ENCODE peak calls at places on chromosome 12, in nine cellular contexts. One of them, this sample, is unnamed.

GRCh38 chr12:40016960-40017359 is 88.9 kb downstream of the SLC2A13 start:
- DNase-seq in neural crest cell: no peak
- DNase-seq in stomach: no peak
- DNase-seq in prostate gland: no peak
- DNase-seq in breast epithelium: no peak
- DNase-seq in WERI-Rb-1: no peak
- DNase-seq in astrocyte of the spinal cord: peak; percentile 43
- DNase-seq in Calu3: peak; percentile 15
- DNase-seq in PC-3: peak; percentile 62
- DNase-seq in this sample: peak; percentile 76

GRCh38 chr12:112479413-112479812 is 60.7 kb downstream of the PTPN11 start:
- DNase-seq in neural crest cell: no peak
- DNase-seq in stomach: no peak
- DNase-seq in prostate gland: no peak
- DNase-seq in breast epithelium: no peak
- DNase-seq in WERI-Rb-1: no peak
- DNase-seq in astrocyte of the spinal cord: no peak
- DNase-seq in Calu3: no peak
- DNase-seq in PC-3: no peak
- DNase-seq in this sample: no peak

GRCh38 chr12:103928736-103929050 is 1.5 kb upstream of the HSP90B1 start:
- DNase-seq in neural crest cell: no peak
- DNase-seq in stomach: peak; percentile 33
- DNase-seq in prostate gland: no peak
- DNase-seq in breast epithelium: no peak
- DNase-seq in WERI-Rb-1: no peak
- DNase-seq in astrocyte of the spinal cord: no peak
- DNase-seq in Calu3: no peak
- DNase-seq in PC-3: no peak
- DNase-seq in this sample: no peak

GRCh38 chr12:5078423-5078822 is 34.7 kb downstream of the KCNA5 start:
- DNase-seq in neural crest cell: no peak
- DNase-seq in stomach: no peak
- DNase-seq in prostate gland: no peak
- DNase-seq in breast epithelium: no peak
- DNase-seq in WERI-Rb-1: no peak
- DNase-seq in astrocyte of the spinal cord: no peak
- DNase-seq in Calu3: no peak
- DNase-seq in PC-3: no peak
- DNase-seq in this sample: no peak

GRCh38 chr12:109729837-109730200 is 16.2 kb downstream of the FAM222A start:
- DNase-seq in neural crest cell: no peak
- DNase-seq in stomach: no peak
- DNase-seq in prostate gland: no peak
- DNase-seq in breast epithelium: no peak
- DNase-seq in WERI-Rb-1: no peak
- DNase-seq in astrocyte of the spinal cord: no peak
- DNase-seq in Calu3: no peak
- DNase-seq in PC-3: no peak
- DNase-seq in this sample: no peak

GRCh38 chr12:47270782-47271664 is 191.3 kb upstream of the AMIGO2 start:
- DNase-seq in neural crest cell: no peak
- DNase-seq in stomach: no peak
- DNase-seq in prostate gland: no peak
- DNase-seq in breast epithelium: peak; percentile 53
- DNase-seq in WERI-Rb-1: no peak
- DNase-seq in astrocyte of the spinal cord: peak; percentile 91
- DNase-seq in Calu3: peak; percentile 53
- DNase-seq in PC-3: peak; percentile 98
- DNase-seq in this sample: peak; percentile 82

GRCh38 chr12:46387697-46388096 is 15.1 kb upstream of the SLC38A2 start:
- DNase-seq in neural crest cell: no peak
- DNase-seq in stomach: no peak
- DNase-seq in prostate gland: no peak
- DNase-seq in breast epithelium: no peak
- DNase-seq in WERI-Rb-1: no peak
- DNase-seq in astrocyte of the spinal cord: no peak
- DNase-seq in Calu3: no peak
- DNase-seq in PC-3: no peak
- DNase-seq in this sample: no peak

GRCh38 chr12:69985656-69986055 is 160.6 kb downstream of the MYRFL start:
- DNase-seq in neural crest cell: no peak
- DNase-seq in stomach: no peak
- DNase-seq in prostate gland: no peak
- DNase-seq in breast epithelium: no peak
- DNase-seq in WERI-Rb-1: peak; percentile 42
- DNase-seq in astrocyte of the spinal cord: no peak
- DNase-seq in Calu3: peak; percentile 73
- DNase-seq in PC-3: peak; percentile 56
- DNase-seq in this sample: peak; percentile 8

GRCh38 chr12:45671254-45671653 is 58.3 kb upstream of the ARID2 start:
- DNase-seq in neural crest cell: no peak
- DNase-seq in stomach: no peak
- DNase-seq in prostate gland: no peak
- DNase-seq in breast epithelium: no peak
- DNase-seq in WERI-Rb-1: no peak
- DNase-seq in astrocyte of the spinal cord: peak; percentile 62
- DNase-seq in Calu3: no peak
- DNase-seq in PC-3: peak; percentile 16
- DNase-seq in this sample: peak; percentile 72

GRCh38 chr12:124648710-124649384 is 81.4 kb upstream of the NCOR2 start:
- DNase-seq in neural crest cell: no peak
- DNase-seq in stomach: no peak
- DNase-seq in prostate gland: no peak
- DNase-seq in breast epithelium: no peak
- DNase-seq in WERI-Rb-1: no peak
- DNase-seq in astrocyte of the spinal cord: no peak
- DNase-seq in Calu3: no peak
- DNase-seq in PC-3: no peak
- DNase-seq in this sample: no peak
- TF ChIP-seq CTCF in neural crest cell: no peak
- TF ChIP-seq CTCF in stomach: no peak
- TF ChIP-seq CTCF in prostate gland: no peak
- TF ChIP-seq CTCF in breast epithelium: no peak
- TF ChIP-seq CTCF in WERI-Rb-1: no peak
- TF ChIP-seq CTCF in astrocyte of the spinal cord: no peak
- TF ChIP-seq CTCF in Calu3: no peak
- TF ChIP-seq CTCF in PC-3: no peak
- TF ChIP-seq CTCF in this sample: no peak

GRCh38 chr12:19456176-19456575 is 16.9 kb downstream of the AEBP2 start:
- DNase-seq in neural crest cell: no peak
- DNase-seq in stomach: no peak
- DNase-seq in prostate gland: no peak
- DNase-seq in breast epithelium: no peak
- DNase-seq in WERI-Rb-1: no peak
- DNase-seq in astrocyte of the spinal cord: no peak
- DNase-seq in Calu3: no peak
- DNase-seq in PC-3: no peak
- DNase-seq in this sample: no peak
- TF ChIP-seq CTCF in neural crest cell: no peak
- TF ChIP-seq CTCF in stomach: no peak
- TF ChIP-seq CTCF in prostate gland: no peak
- TF ChIP-seq CTCF in breast epithelium: no peak
- TF ChIP-seq CTCF in WERI-Rb-1: no peak
- TF ChIP-seq CTCF in astrocyte of the spinal cord: no peak
- TF ChIP-seq CTCF in Calu3: no peak
- TF ChIP-seq CTCF in PC-3: no peak
- TF ChIP-seq CTCF in this sample: no peak

DNA sequence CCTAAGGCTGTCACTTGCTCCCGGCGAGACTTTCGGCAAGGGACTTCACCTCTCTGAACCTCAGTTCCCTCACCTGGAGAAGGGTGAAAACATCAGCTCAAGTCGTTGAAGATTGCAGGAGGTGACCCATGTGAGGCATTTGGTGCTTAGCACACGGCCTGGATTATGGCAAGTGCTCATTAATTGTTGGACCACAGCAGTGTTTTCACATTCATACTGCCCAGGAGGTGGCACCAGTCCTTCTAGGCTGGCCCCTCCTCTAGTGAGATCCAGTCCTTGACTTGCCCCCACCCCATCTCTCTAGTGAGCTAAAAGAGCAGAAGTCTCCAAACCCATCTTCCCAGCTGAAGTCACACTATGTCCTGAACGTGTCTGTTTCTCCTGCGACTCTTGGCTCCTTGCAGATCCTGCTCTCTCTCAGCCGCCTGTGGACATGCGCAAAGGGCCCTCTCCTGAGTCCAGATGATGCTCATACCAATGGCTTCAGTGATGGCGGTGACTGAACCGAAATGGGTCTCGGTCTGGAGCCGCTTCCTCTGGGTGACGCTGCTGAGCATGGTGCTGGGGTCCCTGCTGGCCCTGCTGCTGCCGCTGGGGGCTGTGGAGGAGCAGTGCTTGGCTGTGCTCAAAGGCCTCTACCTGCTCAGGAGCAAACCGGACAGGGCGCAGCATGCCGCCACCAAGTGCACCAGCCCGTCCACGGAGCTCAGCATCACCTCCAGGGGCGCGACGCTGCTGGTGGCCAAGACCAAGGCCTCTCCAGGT is 1.6 kb downstream of the FICD start:
- DNase-seq in neural crest cell: no peak
- DNase-seq in stomach: no peak
- DNase-seq in prostate gland: no peak
- DNase-seq in breast epithelium: no peak
- DNase-seq in WERI-Rb-1: peak; percentile 33
- DNase-seq in astrocyte of the spinal cord: no peak
- DNase-seq in Calu3: no peak
- DNase-seq in PC-3: peak; percentile 25
- DNase-seq in this sample: peak; percentile 23
- TF ChIP-seq CTCF in neural crest cell: no peak
- TF ChIP-seq CTCF in stomach: no peak
- TF ChIP-seq CTCF in prostate gland: no peak
- TF ChIP-seq CTCF in breast epithelium: no peak
- TF ChIP-seq CTCF in WERI-Rb-1: peak; percentile 34
- TF ChIP-seq CTCF in astrocyte of the spinal cord: no peak
- TF ChIP-seq CTCF in Calu3: no peak
- TF ChIP-seq CTCF in PC-3: peak; percentile 36
- TF ChIP-seq CTCF in this sample: peak; percentile 32

GRCh38 chr12:118064608-118065007 is 3.6 kb upstream of the WSB2 start:
- DNase-seq in neural crest cell: no peak
- DNase-seq in stomach: no peak
- DNase-seq in prostate gland: no peak
- DNase-seq in breast epithelium: no peak
- DNase-seq in WERI-Rb-1: peak; percentile 39
- DNase-seq in astrocyte of the spinal cord: no peak
- DNase-seq in Calu3: no peak
- DNase-seq in PC-3: no peak
- DNase-seq in this sample: peak; percentile 33
- TF ChIP-seq CTCF in neural crest cell: peak; percentile 46
- TF ChIP-seq CTCF in stomach: no peak
- TF ChIP-seq CTCF in prostate gland: no peak
- TF ChIP-seq CTCF in breast epithelium: no peak
- TF ChIP-seq CTCF in WERI-Rb-1: peak; percentile 46
- TF ChIP-seq CTCF in astrocyte of the spinal cord: no peak
- TF ChIP-seq CTCF in Calu3: no peak
- TF ChIP-seq CTCF in PC-3: peak; percentile 26
- TF ChIP-seq CTCF in this sample: peak; percentile 47

GRCh38 chr12:49776413-49776812 is 35.1 kb downstream of the TMBIM6 start:
- DNase-seq in neural crest cell: peak; percentile 61
- DNase-seq in stomach: peak; percentile 61
- DNase-seq in prostate gland: peak; percentile 51
- DNase-seq in breast epithelium: peak; percentile 32
- DNase-seq in WERI-Rb-1: peak; percentile 71
- DNase-seq in astrocyte of the spinal cord: peak; percentile 71
- DNase-seq in Calu3: peak; percentile 69
- DNase-seq in PC-3: peak; percentile 76
- DNase-seq in this sample: peak; percentile 90
- TF ChIP-seq CTCF in neural crest cell: peak; percentile 86
- TF ChIP-seq CTCF in stomach: peak; percentile 79
- TF ChIP-seq CTCF in prostate gland: peak; percentile 82
- TF ChIP-seq CTCF in breast epithelium: peak; percentile 58
- TF ChIP-seq CTCF in WERI-Rb-1: peak; percentile 89
- TF ChIP-seq CTCF in astrocyte of the spinal cord: peak; percentile 79
- TF ChIP-seq CTCF in Calu3: peak; percentile 58
- TF ChIP-seq CTCF in PC-3: peak; percentile 91
- TF ChIP-seq CTCF in this sample: peak; percentile 88

GRCh38 chr12:6605425-6606330 is 1.5 kb downstream of the CHD4 start:
- DNase-seq in neural crest cell: no peak
- DNase-seq in stomach: no peak
- DNase-seq in prostate gland: peak; percentile 36
- DNase-seq in breast epithelium: peak; percentile 37
- DNase-seq in WERI-Rb-1: no peak
- DNase-seq in astrocyte of the spinal cord: peak; percentile 22
- DNase-seq in Calu3: peak; percentile 13
- DNase-seq in PC-3: peak; percentile 51
- DNase-seq in this sample: peak; percentile 47
- TF ChIP-seq CTCF in neural crest cell: peak; percentile 19
- TF ChIP-seq CTCF in stomach: no peak
- TF ChIP-seq CTCF in prostate gland: no peak
- TF ChIP-seq CTCF in breast epithelium: no peak
- TF ChIP-seq CTCF in WERI-Rb-1: no peak
- TF ChIP-seq CTCF in astrocyte of the spinal cord: no peak
- TF ChIP-seq CTCF in Calu3: no peak
- TF ChIP-seq CTCF in PC-3: no peak
- TF ChIP-seq CTCF in this sample: no peak